ENCODE peak calls at places on chromosomes 4 and X, in nine cellular contexts. M is EL; W is NCI-H2029; U is A172; K is kidney glomerular epithelial cell; E is NCI-H1105; J is AG08396; Q is stimulated activated CD8-positive, alpha-beta memory T cell treated with anti-CD3 and anti-CD28 coated beads, Interleukin-15, amount 100 ng/mL, for 24 hours; P is stimulated activated CD4-positive, alpha-beta T cell treated with anti-CD3 and anti-CD28 coated beads, Interleukin-15, amount 100 ng/mL, for 24 hours. V is an unnamed sample.

GRCh38 chr4:160835789-160836188 is 1328.0 kb downstream of the FSTL5 start:
- DNase-seq in E (no peak), J (no peak), M (no peak), W (peak), Q (no peak), P (no peak), U (peak), K (peak), V (peak)

GRCh38 chr4:1321946-1322650 is 24.9 kb upstream of the UVSSA start:
- DNase-seq in W (no peak), P (no peak), K (no peak), Q (no peak), E (no peak), U (no peak), M (no peak), J (no peak), V (no peak)

GRCh38 chrX:154040863-154041262 is 21.2 kb upstream of the IRAK1 start:
- DNase-seq in P (no peak), Q (no peak), W (no peak), J (no peak), U (no peak), K (no peak), M (no peak), E (no peak), V (no peak)

GRCh38 chr4:47862297-47862696 is 24.4 kb upstream of the CORIN start:
- DNase-seq in K (peak), Q (no peak), E (no peak), M (peak), U (no peak), W (no peak), P (no peak), J (peak), V (no peak)

GRCh38 chrX:16712825-16713155 is 321 bp upstream of the CTPS2 start:
- DNase-seq in K (no peak), P (no peak), E (no peak), W (no peak), U (no peak), M (no peak), J (no peak), Q (no peak), V (no peak)

GRCh38 chrX:40008841-40009461 is 88.8 kb downstream of the BCOR start:
- DNase-seq in U (no peak), W (no peak), K (no peak), E (no peak), M (peak), P (peak), Q (no peak), J (no peak), V (no peak)

GRCh38 chr4:140662082-140662869 is 93.5 kb upstream of the UCP1 start:
- DNase-seq in K (peak), J (no peak), U (peak), Q (no peak), P (no peak), W (no peak), E (no peak), M (peak), V (no peak)

GRCh38 chrX:142601792-142602191 is 396.7 kb upstream of the MAGEC2 start:
- DNase-seq in E (no peak), Q (no peak), W (no peak), P (no peak), M (no peak), K (no peak), J (no peak), U (no peak), V (no peak)

GRCh38 chr4:123411976-123412589 is 15.5 kb downstream of the SPRY1 start:
- DNase-seq in E (no peak), J (no peak), K (no peak), Q (no peak), U (no peak), M (no peak), W (no peak), P (no peak), V (no peak)

GRCh38 chr4:125681240-125681639 is 366.5 kb downstream of the FAT4 start:
- DNase-seq in K (no peak), Q (no peak), M (no peak), P (no peak), U (no peak), J (no peak), E (no peak), W (no peak), V (no peak)

GRCh38 chr4:7876096-7876993 is 63.3 kb downstream of the AFAP1 start:
- DNase-seq in K (peak), U (peak), E (no peak), M (peak), Q (no peak), P (peak), J (no peak), W (no peak), V (no peak)

GRCh38 chr4:5821665-5822358 is 71.1 kb downstream of the CRMP1 start:
- DNase-seq in Q (no peak), M (no peak), U (no peak), E (no peak), W (no peak), P (peak), J (no peak), K (no peak), V (no peak)

GRCh38 chr4:94413085-94413685 is 38.6 kb upstream of the PDLIM5 start:
- DNase-seq in J (no peak), E (no peak), M (peak), K (no peak), Q (no peak), U (no peak), W (no peak), P (no peak), V (no peak)

GRCh38 chr4:40262861-40263260 is 66.0 kb downstream of the RHOH start:
- DNase-seq in U (no peak), M (no peak), J (no peak), P (no peak), Q (no peak), K (no peak), W (no peak), E (no peak), V (no peak)

GRCh38 chrX:48917139-48917980 is 1.5 kb downstream of the PIM2 start:
- DNase-seq in P (peak), K (peak), J (peak), U (peak), M (peak), E (peak), W (peak), Q (peak), V (peak)

GRCh38 chrX:115344885-115345653 is 55.6 kb downstream of the LUZP4 start:
- DNase-seq in W (peak), K (peak), E (peak), U (peak), J (peak), Q (no peak), P (no peak), M (peak), V (peak)